ENCODE peak calls at places on chromosomes 4 and X, in six cellular contexts. W, L, J, V, B and Z are unnamed samples.

GRCh38 chr4:68451246-68452211 is 4.3 kb downstream of the TMPRSS11E start:
- DNase-seq in W (no peak), L (peak), J (peak), V (no peak), B (no peak), Z (no peak)

GRCh38 chr4:135604531-135604930 is 1402.9 kb upstream of the PABPC4L start:
- DNase-seq in L (no peak), V (no peak), W (no peak), J (no peak), B (no peak), Z (no peak)

GRCh38 chrX:42948723-42949122 is 170.8 kb upstream of the PPP1R2C start:
- DNase-seq in W (no peak), J (no peak), B (no peak), L (no peak), V (no peak), Z (no peak)

GRCh38 chr4:144699565-144699964 is 53.6 kb downstream of the HHIP start:
- DNase-seq in J (peak), W (no peak), L (peak), B (no peak), V (no peak), Z (no peak)

GRCh38 chr4:128241425-128241913 is 46.1 kb downstream of the PGRMC2 start:
- DNase-seq in L (peak), W (no peak), J (peak), B (no peak), V (no peak), Z (no peak)

GRCh38 chr4:169627307-169627706 is 6.9 kb downstream of the CLCN3 start:
- DNase-seq in B (no peak), L (no peak), W (no peak), J (no peak), V (no peak), Z (no peak)

GRCh38 chr4:48047421-48047844 is 30.9 kb downstream of the NIPAL1 start:
- DNase-seq in J (no peak), W (no peak), V (no peak), L (no peak), B (peak), Z (no peak)

GRCh38 chr4:72886602-72887001 is 182.9 kb downstream of the COX18 start:
- DNase-seq in L (no peak), J (peak), W (no peak), B (no peak), V (no peak), Z (no peak)

GRCh38 chr4:121765941-121766538 is 1.1 kb upstream of the SMIM43 start:
- DNase-seq in V (no peak), W (no peak), J (no peak), L (no peak), B (no peak), Z (no peak)

GRCh38 chr4:181264908-181265307 is 978.3 kb upstream of the TENM3 start:
- DNase-seq in L (no peak), J (no peak), W (no peak), B (no peak), V (no peak), Z (no peak)

GRCh38 chrX:149145845-149146285 is 359.2 kb downstream of the IDS start:
- DNase-seq in L (no peak), V (no peak), W (no peak), B (no peak), J (peak), Z (no peak)

GRCh38 chr4:185682236-185682635 is 129.8 kb downstream of the SORBS2 start:
- DNase-seq in W (no peak), B (no peak), V (no peak), J (peak), L (peak), Z (no peak)

GRCh38 chrX:38974542-38974941 is 173.3 kb downstream of the MID1IP1 start:
- DNase-seq in L (no peak), W (no peak), V (no peak), B (no peak), J (no peak), Z (no peak)

GRCh38 chr4:8348071-8348470 is 78.5 kb downstream of the HTRA3 start:
- DNase-seq in V (peak), B (peak), W (no peak), J (no peak), L (no peak), Z (no peak)

GRCh38 chr4:5051210-5051691 is at the start of gene STK32B:
- DNase-seq in V (peak), J (peak), B (peak), W (peak), L (peak), Z (no peak)

GRCh38 chrX:118660085-118660484 is 67.3 kb upstream of the IL13RA1 start:
- DNase-seq in V (no peak), J (no peak), L (no peak), B (no peak), W (no peak), Z (no peak)

GRCh38 chr4:177308125-177308524 is 1.5 kb upstream of the NEIL3 start:
- DNase-seq in L (peak), B (no peak), J (peak), W (no peak), V (no peak), Z (no peak)

GRCh38 chrX:25544641-25545040 is 528.9 kb upstream of the ARX start:
- DNase-seq in B (no peak), V (no peak), J (peak), W (no peak), L (peak), Z (no peak)

GRCh38 chr4:82524570-82525152 is 37.1 kb downstream of the TMEM150C start:
- DNase-seq in W (no peak), J (no peak), L (no peak), V (no peak), B (no peak), Z (no peak)

GRCh38 chrX:37824491-37825224 is 22.7 kb downstream of the DYNLT3 start:
- DNase-seq in L (no peak), W (no peak), B (no peak), J (no peak), V (no peak), Z (peak)

GRCh38 chr4:128551280-128551679 is 258.2 kb upstream of the JADE1 start:
- DNase-seq in B (no peak), J (no peak), V (no peak), L (no peak), W (no peak), Z (no peak)

GRCh38 chr4:184416913-184417734 is 57.2 kb downstream of the IRF2 start:
- DNase-seq in J (no peak), L (peak), V (no peak), W (no peak), B (no peak), Z (no peak)

GRCh38 chr4:13160906-13161305 is 323.2 kb downstream of the RAB28 start:
- DNase-seq in V (no peak), W (no peak), L (peak), B (no peak), J (peak), Z (no peak)

GRCh38 chr4:127249066-127249766 is 383.5 kb upstream of the INTU start:
- DNase-seq in J (peak), L (peak), B (no peak), V (no peak), W (no peak), Z (no peak)

GRCh38 chr4:183256756-183257385 is 63.2 kb downstream of the CLDN22 start:
- DNase-seq in V (peak), B (peak), J (peak), L (peak), W (no peak), Z (no peak)

GRCh38 chr4:151568966-151569365 is 160.0 kb downstream of the FHIP1A start:
- DNase-seq in W (no peak), L (no peak), J (no peak), V (no peak), B (no peak), Z (peak)

GRCh38 chr4:151287409-151287808 is 10.4 kb downstream of the PRSS48 start:
- DNase-seq in V (no peak), J (no peak), L (no peak), B (no peak), W (no peak), Z (no peak)

GRCh38 chrX:123159403-123159802 is 24.7 kb upstream of the GRIA3 start:
- DNase-seq in B (no peak), J (no peak), V (no peak), L (no peak), W (no peak), Z (no peak)

GRCh38 chr4:34720563-34720962 is 1523.8 kb downstream of the ARAP2 start:
- DNase-seq in V (no peak), J (peak), L (peak), W (no peak), B (no peak), Z (peak)

GRCh38 chr4:1870328-1870577 is 940 bp upstream of the NSD2 start:
- DNase-seq in J (peak), B (peak), L (peak), V (peak), W (peak), Z (peak)

GRCh38 chrX:150690126-150690525 is 3.1 kb upstream of the MTMR1 start:
- DNase-seq in B (no peak), W (no peak), J (peak), V (no peak), L (peak), Z (no peak)

GRCh38 chr4:174460684-174461083 is 61.6 kb downstream of the HPGD start:
- DNase-seq in W (no peak), V (no peak), L (no peak), B (no peak), J (peak), Z (no peak)

GRCh38 chr4:171025776-171026175 is 787.4 kb upstream of the GALNTL6 start:
- DNase-seq in B (no peak), V (no peak), L (no peak), J (no peak), W (no peak), Z (no peak)

GRCh38 chr4:182346675-182347375 is 103.6 kb downstream of the TENM3 start:
- DNase-seq in V (no peak), B (no peak), L (no peak), W (no peak), J (no peak), Z (no peak)

GRCh38 chr4:15410750-15411149 is 17.1 kb upstream of the C1QTNF7 start:
- DNase-seq in B (no peak), V (no peak), W (no peak), J (no peak), L (no peak), Z (no peak)

GRCh38 chr4:102623622-102624021 is 122.5 kb downstream of the NFKB1 start:
- DNase-seq in B (no peak), V (no peak), J (peak), W (no peak), L (peak), Z (no peak)

GRCh38 chrX:108316456-108316855 is 121.8 kb downstream of the COL4A6 start:
- DNase-seq in L (no peak), W (no peak), J (no peak), B (no peak), V (no peak), Z (no peak)

GRCh38 chr4:137994858-137995257 is 247.3 kb downstream of the SLC7A11 start:
- DNase-seq in J (peak), L (peak), B (no peak), V (no peak), W (no peak), Z (no peak)

GRCh38 chrX:96721398-96721797 is 36.8 kb downstream of the DIAPH2 start:
- DNase-seq in J (no peak), W (no peak), B (no peak), L (peak), V (no peak), Z (no peak)

DNA sequence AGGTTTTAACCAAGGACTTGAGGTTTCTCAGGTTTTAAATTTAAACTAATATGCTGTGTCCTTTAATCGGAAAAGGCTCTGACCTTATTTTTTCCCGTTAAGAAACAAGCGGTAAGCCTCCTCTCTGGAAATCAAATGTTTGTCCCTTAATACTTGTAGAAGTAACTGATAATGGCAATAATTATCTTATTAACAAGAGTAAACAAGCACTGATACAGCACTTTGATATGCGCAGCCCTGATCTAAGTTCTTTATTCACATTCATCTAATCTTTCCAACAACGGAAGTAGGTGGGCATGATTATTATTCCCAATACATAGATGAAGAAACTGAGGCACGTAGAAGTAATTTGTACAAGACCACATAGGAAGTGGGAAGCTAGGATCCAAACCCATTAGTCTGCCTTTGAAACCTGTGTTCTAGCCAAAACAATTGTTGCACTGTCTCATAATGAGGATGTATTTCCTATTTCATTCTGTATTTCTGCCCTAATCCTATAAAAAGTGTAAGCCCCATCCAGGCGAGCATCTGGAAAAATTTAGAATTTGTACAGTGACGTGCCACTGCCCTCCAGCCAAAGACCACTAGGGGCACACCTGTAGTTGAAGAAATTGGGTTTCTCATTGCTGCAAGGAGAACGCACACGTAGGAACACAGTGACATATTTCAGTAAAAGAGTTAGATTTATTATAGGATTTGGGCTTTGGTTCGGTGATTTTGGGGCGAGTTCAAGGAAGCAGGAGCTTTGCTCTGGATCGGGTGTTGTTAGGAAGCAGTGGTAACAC is 605 bp downstream of the CXorf58 start:
- DNase-seq in L (no peak), W (no peak), J (no peak), B (no peak), V (no peak), Z (no peak)
- TF ChIP-seq CTCF in L (peak), W (no peak), J (peak), B (no peak), V (no peak), Z (peak)

DNA sequence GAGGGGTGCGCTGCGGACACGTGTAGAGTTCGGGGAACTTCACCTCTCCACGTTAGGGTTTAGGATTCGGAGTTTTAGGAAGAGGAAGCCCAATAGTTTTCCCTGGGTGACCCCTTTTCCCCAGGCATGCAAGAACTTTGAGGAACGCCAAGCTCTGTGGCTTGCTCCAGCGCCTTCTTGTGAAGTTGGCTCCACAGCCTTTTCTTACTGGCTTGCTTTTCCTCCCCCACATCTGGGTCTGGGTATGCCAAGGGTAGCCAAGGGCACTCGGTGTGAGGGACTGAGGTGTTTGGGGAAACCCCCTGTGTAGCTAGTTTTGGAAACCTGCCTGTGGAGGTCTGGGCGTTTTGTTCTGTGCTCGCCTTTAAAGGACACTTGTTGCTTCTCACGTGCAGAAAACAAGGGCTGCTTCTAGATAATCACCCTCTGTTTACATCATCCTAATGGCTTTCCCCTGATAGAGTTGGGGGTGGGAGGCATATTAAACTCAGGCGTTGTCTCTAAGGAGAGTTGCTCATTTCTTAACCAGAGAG is 746 bp downstream of the EDNRA start:
- DNase-seq in B (no peak), L (no peak), W (no peak), V (no peak), J (peak), Z (no peak)
- H3K4me3 ChIP-seq in B (peak), L (peak), W (peak), V (peak), J (peak), Z (no peak)

DNA sequence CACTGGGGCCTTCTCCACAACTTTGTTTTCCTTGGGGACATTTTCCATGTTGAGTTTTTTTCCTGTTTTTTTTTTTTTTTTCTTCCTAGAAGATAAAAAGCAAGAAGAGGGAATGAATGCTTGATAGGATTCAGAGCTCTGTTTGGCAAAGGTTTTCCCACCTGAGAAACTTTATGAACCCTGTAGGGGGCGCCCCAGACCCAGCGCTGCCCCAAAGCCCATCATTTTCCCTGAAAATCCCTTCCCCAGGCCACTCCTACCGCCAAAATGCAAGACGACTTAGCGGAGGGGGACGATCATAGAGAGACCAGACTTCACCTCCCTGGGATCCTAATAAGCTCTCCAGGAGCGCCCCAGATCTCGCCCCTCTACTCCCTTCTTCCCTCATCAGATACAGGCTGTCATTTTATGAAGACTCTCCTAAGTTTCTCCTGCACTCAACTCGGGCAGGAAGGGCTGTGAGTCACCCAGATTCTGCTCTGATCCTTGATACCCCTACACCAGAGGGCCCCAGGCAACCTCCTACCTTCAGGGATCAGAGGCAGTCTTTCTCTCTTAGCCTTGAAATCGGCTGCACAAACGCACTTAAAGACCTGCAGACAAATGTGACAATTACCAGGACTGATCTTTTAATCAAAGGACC is 1.4 kb downstream of the BEX5 start:
- DNase-seq in L (no peak), V (no peak), W (no peak), B (no peak), J (no peak), Z (no peak)
- TF ChIP-seq CTCF in L (no peak), V (peak), W (no peak), B (no peak), J (no peak), Z (no peak)

GRCh38 chrX:41449138-41449537 is 2.0 kb downstream of the NYX start:
- DNase-seq in J (no peak), V (no peak), B (no peak), W (no peak), L (no peak), Z (peak)
- H3K4me3 ChIP-seq in J (no peak), V (peak), B (no peak), W (no peak), L (no peak), Z (no peak)

GRCh38 chrX:55801811-55802210 is 84.3 kb downstream of the RRAGB start:
- DNase-seq in J (no peak), B (no peak), V (no peak), W (no peak), L (no peak), Z (no peak)
- TF ChIP-seq CTCF in J (no peak), B (no peak), V (no peak), W (no peak), L (no peak), Z (peak)

DNA sequence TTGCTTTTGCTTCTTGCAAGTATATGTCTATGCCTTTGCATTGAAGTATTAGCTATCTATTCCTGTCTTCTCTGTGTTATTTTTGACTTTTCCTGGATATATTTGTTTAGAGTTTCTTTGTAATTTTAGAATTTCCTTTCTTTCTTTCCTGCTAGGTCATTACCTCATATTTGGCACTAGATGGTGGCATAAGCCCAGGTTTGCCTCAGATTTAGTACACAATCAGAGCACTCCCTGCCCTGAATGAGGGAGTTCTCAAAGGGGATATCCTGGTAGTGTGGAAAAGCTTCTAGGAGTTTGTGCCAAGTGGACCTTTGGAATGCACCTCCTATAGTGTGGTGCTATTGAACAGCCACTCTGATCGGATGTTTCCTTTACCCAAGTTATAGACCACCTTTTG is 181.6 kb downstream of the UGT8 start:
- DNase-seq in J (peak), B (no peak), W (no peak), V (no peak), L (peak), Z (no peak)
- H3K4me3 ChIP-seq in J (no peak), B (no peak), W (no peak), V (no peak), L (no peak), Z (no peak)

DNA sequence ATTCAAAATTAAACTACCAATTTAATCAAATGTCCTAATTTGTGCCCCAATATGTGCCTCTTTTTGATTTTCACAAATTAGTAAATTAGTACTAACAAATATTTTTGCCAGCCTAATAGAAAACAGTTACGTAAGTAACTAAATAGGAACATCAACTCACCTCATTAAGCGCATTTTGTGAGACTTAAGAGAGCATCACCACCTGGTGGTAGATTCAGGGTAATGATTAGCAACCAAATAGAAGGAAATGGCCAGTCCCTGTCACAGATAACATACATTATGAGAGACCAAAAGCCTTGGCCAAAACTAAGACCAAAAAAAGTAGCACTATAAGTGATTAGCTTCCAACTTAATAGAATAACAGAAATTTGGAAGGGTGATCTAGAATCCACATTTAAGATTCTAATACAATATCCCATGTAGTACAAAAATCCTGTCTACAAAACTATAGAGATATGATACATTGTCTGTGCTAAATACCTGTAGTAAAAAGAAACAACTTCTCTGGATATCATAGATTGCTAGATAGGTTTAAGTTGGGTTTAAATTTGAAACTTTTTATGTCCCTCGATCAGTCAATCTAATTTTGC is 46.7 kb downstream of the C4orf46 start:
- DNase-seq in B (no peak), L (peak), J (peak), V (no peak), W (no peak), Z (peak)
- TF ChIP-seq CTCF in B (no peak), L (peak), J (peak), V (peak), W (peak), Z (peak)